ENCODE peak calls at places on chromosomes 3 and 15, in nine cellular contexts. J is body of pancreas, S is IMR-90, V is cardiac muscle cell, Z is tibial artery, Y is prostate gland, L is heart right ventricle, B is DND-41, A is dorsolateral prefrontal cortex. R is an unnamed sample.

GRCh38 chr15:99566157-99566900 is 545 bp downstream of the MEF2A start:
- DNase-seq in J (peak; percentile 22), S (no peak), V (peak; percentile 45), Z (peak; percentile 28), Y (no peak), L (peak; percentile 29), B (peak; percentile 34), A (no peak), R (peak; percentile 61)

GRCh38 chr3:56309465-56309864 is 158.8 kb downstream of the ERC2 start:
- DNase-seq in J (no peak), S (no peak), V (no peak), Z (no peak), Y (no peak), L (no peak), B (no peak), A (no peak), R (no peak)

GRCh38 chr3:176755977-176756376 is 441.3 kb downstream of the TBL1XR1 start:
- DNase-seq in J (no peak), S (no peak), V (no peak), Z (no peak), Y (no peak), L (no peak), B (no peak), A (no peak), R (no peak)

GRCh38 chr15:100902436-100903190 is 16.5 kb upstream of the LRRK1 start:
- DNase-seq in J (peak; percentile 96), S (peak; percentile 89), V (no peak), Z (peak; percentile 69), Y (peak; percentile 97), L (peak; percentile 85), B (no peak), A (no peak), R (no peak)

GRCh38 chr3:103075282-103075681 is 640.5 kb downstream of the ZPLD1 start:
- DNase-seq in J (no peak), S (no peak), V (no peak), Z (no peak), Y (no peak), L (no peak), B (no peak), A (no peak), R (no peak)

GRCh38 chr3:161042023-161042501 is 63.1 kb downstream of the B3GALNT1 start:
- DNase-seq in J (peak; percentile 17), S (no peak), V (no peak), Z (no peak), Y (no peak), L (no peak), B (no peak), A (no peak), R (no peak)

GRCh38 chr3:42085641-42086376 is 5.3 kb upstream of the TRAK1 start:
- DNase-seq in J (no peak), S (no peak), V (no peak), Z (no peak), Y (no peak), L (no peak), B (no peak), A (no peak), R (no peak)

GRCh38 chr3:141153679-141153966 is 78.0 kb upstream of the PXYLP1 start:
- DNase-seq in J (no peak), S (no peak), V (no peak), Z (no peak), Y (no peak), L (no peak), B (no peak), A (no peak), R (no peak)

GRCh38 chr15:60589253-60589652 is 110.3 kb upstream of the ICE2 start:
- DNase-seq in J (no peak), S (no peak), V (no peak), Z (no peak), Y (no peak), L (no peak), B (no peak), A (no peak), R (no peak)

GRCh38 chr3:981156-981555 is 111.7 kb upstream of the CNTN6 start:
- DNase-seq in J (no peak), S (no peak), V (no peak), Z (no peak), Y (no peak), L (no peak), B (no peak), A (no peak), R (no peak)

GRCh38 chr15:94324117-94324826 is 92.9 kb downstream of the MCTP2 start:
- DNase-seq in J (peak; percentile 61), S (peak; percentile 65), V (peak; percentile 73), Z (no peak), Y (peak; percentile 39), L (peak; percentile 32), B (peak; percentile 57), A (no peak), R (peak; percentile 29)

GRCh38 chr3:73835945-73836344 is 211.2 kb upstream of the PDZRN3 start:
- DNase-seq in J (no peak), S (no peak), V (no peak), Z (no peak), Y (no peak), L (no peak), B (no peak), A (no peak), R (no peak)

GRCh38 chr15:74655424-74655823 is 39.8 kb downstream of the CLK3 start:
- DNase-seq in J (no peak), S (no peak), V (no peak), Z (no peak), Y (no peak), L (no peak), B (no peak), A (no peak), R (no peak)

GRCh38 chr3:56826831-56827722 is 25.3 kb upstream of the ARHGEF3 start:
- DNase-seq in J (no peak), S (peak; percentile 16), V (no peak), Z (no peak), Y (no peak), L (no peak), B (no peak), A (no peak), R (no peak)

DNA sequence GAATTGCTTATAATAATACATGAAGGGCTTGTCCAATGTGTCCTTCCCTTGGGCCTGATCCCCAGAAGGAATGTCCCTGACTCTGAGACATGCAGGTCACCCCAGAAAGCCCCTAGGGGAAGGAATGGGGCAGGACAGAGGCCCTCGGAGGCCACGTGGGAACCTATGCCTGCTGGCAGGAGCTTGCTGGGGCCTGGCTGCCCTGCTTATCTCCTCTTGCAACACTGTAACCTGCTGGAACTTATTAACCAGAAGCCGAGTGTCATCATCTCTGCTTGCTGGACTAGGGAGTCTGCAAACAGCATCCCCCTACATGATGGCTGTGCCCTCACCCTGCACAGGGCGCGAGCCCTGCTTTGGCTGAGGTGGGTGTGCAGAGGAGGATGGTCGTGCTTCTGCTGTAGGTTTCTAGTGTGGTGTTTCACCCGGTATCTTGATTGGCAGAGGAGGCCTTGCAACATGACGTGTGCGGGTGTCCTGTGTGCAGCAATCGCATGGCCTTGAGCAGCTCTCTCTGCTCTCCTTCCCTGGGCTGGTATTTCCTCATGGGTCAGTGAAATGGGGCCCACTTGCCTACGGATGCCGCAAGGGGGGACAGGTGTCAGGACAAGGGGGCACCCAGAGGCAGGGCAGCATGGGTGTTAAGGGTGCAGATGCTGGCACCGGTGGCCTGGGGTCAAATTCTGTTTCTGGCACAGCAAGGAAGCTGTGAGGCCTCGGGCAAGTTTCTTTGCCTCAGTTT is 5.0 kb downstream of the CHST13 start:
- DNase-seq in J (peak; percentile 54), S (no peak), V (peak; percentile 55), Z (no peak), Y (no peak), L (peak; percentile 56), B (no peak), A (no peak), R (no peak)
- H3K27ac ChIP-seq in J (peak overlapping the region; percentile 36), S (no peak overlapping the region), V (no peak overlapping the region), Z (no peak overlapping the region), Y (no peak overlapping the region), L (no peak overlapping the region), B (no peak overlapping the region), A (no peak overlapping the region), R (no peak overlapping the region)

DNA sequence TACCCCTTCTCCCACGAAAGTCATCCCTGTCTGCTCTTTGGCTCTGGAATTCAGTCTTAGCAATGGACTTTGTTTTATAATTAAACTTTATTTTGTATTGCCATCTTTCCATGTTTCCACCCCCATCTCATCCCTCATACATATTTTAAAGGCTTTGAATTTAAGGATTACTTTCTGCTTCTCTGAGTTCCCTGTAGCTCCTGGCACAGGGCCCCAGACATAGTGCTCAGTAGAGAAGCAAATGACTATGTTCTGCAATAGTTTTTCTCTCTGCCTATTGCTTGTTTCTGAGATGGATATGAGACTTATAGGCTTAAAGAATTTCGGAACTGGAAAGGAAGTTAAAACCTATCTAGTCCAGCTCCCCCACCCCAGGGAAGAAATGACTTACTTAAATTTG is 197.0 kb downstream of the LPP start:
- DNase-seq in J (no peak), S (no peak), V (no peak), Z (no peak), Y (no peak), L (no peak), B (no peak), A (no peak), R (no peak)
- H3K27ac ChIP-seq in J (no peak overlapping the region), S (no peak overlapping the region), V (no peak overlapping the region), Z (peak overlapping the region; percentile 68), Y (no peak overlapping the region), L (no peak overlapping the region), B (no peak overlapping the region), A (no peak overlapping the region), R (no peak overlapping the region)

GRCh38 chr15:52040167-52040900 is 21.3 kb downstream of the MAPK6 start:
- DNase-seq in J (peak; percentile 62), S (peak; percentile 54), V (peak; percentile 40), Z (no peak), Y (no peak), L (no peak), B (no peak), A (no peak), R (no peak)

GRCh38 chr15:52037889-52038505 is 19.0 kb downstream of the MAPK6 start:
- DNase-seq in J (no peak), S (no peak), V (no peak), Z (no peak), Y (no peak), L (no peak), B (no peak), A (no peak), R (no peak)

GRCh38 chr15:52042051-52042851 is 23.2 kb downstream of the MAPK6 start:
- DNase-seq in J (no peak), S (no peak), V (no peak), Z (no peak), Y (no peak), L (no peak), B (no peak), A (no peak), R (no peak)
- H3K27ac ChIP-seq in J (no peak overlapping the region), S (no peak overlapping the region), V (no peak overlapping the region), Z (no peak overlapping the region), Y (no peak overlapping the region), L (no peak overlapping the region), B (peak overlapping the region; percentile 16), A (peak overlapping the region; percentile 74), R (peak overlapping the region; percentile 66)

DNA sequence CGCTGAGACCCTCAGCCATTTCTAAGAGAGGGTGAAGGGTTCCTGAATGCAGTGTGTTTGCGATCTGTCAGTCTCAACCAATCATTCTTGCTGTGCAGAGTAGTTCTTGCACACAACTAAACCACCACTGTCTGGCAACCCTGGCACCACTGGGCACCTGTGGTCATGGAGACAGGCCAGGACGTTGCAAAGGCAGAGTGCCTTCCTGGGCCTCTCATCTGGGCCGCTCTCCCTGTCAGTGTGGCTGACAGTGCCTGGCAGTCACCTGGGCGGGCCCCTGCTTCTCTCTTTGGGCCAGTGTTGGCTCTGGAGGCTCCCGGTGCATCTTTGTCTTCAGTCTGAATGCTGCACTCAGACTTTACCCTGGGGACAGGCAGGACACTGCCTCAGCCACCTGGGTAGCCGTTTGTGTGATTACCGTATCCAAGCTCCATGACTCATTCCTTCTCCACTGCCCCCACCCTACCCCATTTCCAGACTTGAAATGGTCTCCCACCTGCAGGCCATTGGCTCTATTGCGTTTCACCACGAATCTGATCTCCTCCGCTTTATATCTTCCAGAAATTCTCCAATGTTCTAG is 104.6 kb upstream of the KLF13 start:
- DNase-seq in J (no peak), S (no peak), V (no peak), Z (no peak), Y (no peak), L (no peak), B (no peak), A (no peak), R (no peak)
- H3K27ac ChIP-seq in J (no peak overlapping the region), S (no peak overlapping the region), V (no peak overlapping the region), Z (no peak overlapping the region), Y (no peak overlapping the region), L (no peak overlapping the region), B (no peak overlapping the region), A (no peak overlapping the region), R (no peak overlapping the region)